ENCODE peak calls at places on chromosome 18, in four cellular contexts. X is spleen, K is foreskin fibroblast, C is tibial nerve. R is an unnamed sample.

GRCh38 chr18:43625582-43625981 is 348.3 kb upstream of the SYT4 start:
- DNase-seq in X (no peak), K (no peak), C (no peak), R (no peak)

GRCh38 chr18:74476154-74476553 is 19.0 kb upstream of the DIPK1C start:
- DNase-seq in X (no peak), K (no peak), C (no peak), R (no peak)

GRCh38 chr18:65091737-65092329 is 659.0 kb upstream of the CDH7 start:
- DNase-seq in X (no peak), K (no peak), C (no peak), R (no peak)

GRCh38 chr18:58249677-58250076 is 205.7 kb downstream of the NEDD4L start:
- DNase-seq in X (no peak), K (peak), C (no peak), R (no peak)

GRCh38 chr18:3447035-3447894 is 2.7 kb upstream of the TGIF1 start:
- DNase-seq in X (peak), K (no peak), C (peak), R (no peak)

GRCh38 chr18:8426401-8426800 is 182.8 kb upstream of the RAB12 start:
- DNase-seq in X (no peak), K (no peak), C (no peak), R (no peak)

GRCh38 chr18:54277899-54278298 is 8.6 kb downstream of the POLI start:
- DNase-seq in X (no peak), K (no peak), C (no peak), R (no peak)

GRCh38 chr18:62318613-62319012 is 6.5 kb upstream of the TNFRSF11A start:
- DNase-seq in X (no peak), K (no peak), C (no peak), R (no peak)

GRCh38 chr18:21281611-21282010 is 39.6 kb downstream of the GREB1L start:
- DNase-seq in X (no peak), K (no peak), C (no peak), R (no peak)

GRCh38 chr18:29087616-29088246 is 910.8 kb upstream of the CDH2 start:
- DNase-seq in X (no peak), K (no peak), C (no peak), R (no peak)

GRCh38 chr18:12702221-12703095 is at the start of the genes CEP76 and PSMG2:
- DNase-seq in X (peak), K (peak), C (peak), R (peak)
- TF ChIP-seq CTCF in X (no peak), K (no peak), C (no peak), R (no peak)

GRCh38 chr18:5546660-5547059 is 2.9 kb upstream of the EPB41L3 start:
- DNase-seq in X (no peak), K (no peak), C (no peak), R (no peak)
- TF ChIP-seq CTCF in X (no peak), K (peak), C (peak), R (peak)

DNA sequence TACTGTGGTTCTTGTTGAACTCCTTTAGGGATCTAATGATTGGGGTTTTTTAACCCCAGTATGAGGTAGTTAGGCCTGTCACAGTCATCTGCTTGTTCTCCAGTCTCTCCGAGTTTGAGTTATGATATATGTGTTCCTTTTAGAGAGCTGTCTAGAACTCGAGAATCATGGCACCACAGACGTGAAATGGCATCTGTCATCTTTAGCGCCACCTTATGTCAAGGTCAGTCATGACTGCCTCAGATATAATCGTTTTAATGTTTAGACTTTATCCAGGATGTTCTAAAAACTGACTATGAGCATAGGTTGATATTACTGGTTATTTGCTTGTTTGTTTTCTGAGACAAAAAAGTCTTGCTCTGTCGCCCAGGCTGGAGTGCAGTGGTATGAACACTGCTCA is 112.2 kb downstream of the CEP192 start:
- DNase-seq in X (no peak), K (no peak), C (no peak), R (no peak)
- TF ChIP-seq CTCF in X (no peak), K (no peak), C (no peak), R (peak)

GRCh38 chr18:1013951-1014350 is 109.3 kb downstream of the ADCYAP1 start:
- DNase-seq in X (no peak), K (no peak), C (no peak), R (no peak)

GRCh38 chr18:1015777-1016176 is 111.1 kb downstream of the ADCYAP1 start:
- DNase-seq in X (no peak), K (no peak), C (no peak), R (no peak)

GRCh38 chr18:1014951-1015627 is 110.4 kb downstream of the ADCYAP1 start:
- DNase-seq in X (no peak), K (no peak), C (no peak), R (no peak)

GRCh38 chr18:1012775-1013174 is 108.1 kb downstream of the ADCYAP1 start:
- DNase-seq in X (no peak), K (no peak), C (no peak), R (no peak)

GRCh38 chr18:1014496-1014895 is 109.8 kb downstream of the ADCYAP1 start:
- DNase-seq in X (no peak), K (no peak), C (no peak), R (no peak)
- TF ChIP-seq CTCF in X (no peak), K (no peak), C (no peak), R (no peak)

DNA sequence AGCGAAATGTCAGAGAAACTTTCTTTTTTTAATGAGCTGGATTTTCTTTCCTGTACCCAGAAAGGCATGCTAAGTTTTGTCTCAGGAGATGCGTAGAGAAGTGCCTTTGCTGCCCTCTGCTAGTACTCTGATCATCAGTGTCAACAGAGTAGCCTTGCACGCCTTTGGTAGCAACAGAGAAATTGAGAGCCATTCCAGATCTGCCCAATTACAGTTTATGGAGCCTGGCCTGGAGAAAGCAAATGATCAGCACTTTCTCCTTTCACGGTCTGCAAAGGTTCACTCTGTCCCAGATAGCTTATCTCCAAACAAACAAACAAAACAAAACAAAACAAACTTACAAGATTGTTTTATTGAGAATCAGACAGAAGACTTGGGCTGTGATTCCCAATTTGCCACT is 792.8 kb upstream of the PIK3C3 start:
- DNase-seq in X (no peak), K (no peak), C (no peak), R (no peak)
- TF ChIP-seq CTCF in X (no peak), K (no peak), C (no peak), R (no peak)

R was measured in chondrocyte.